ENCODE peak calls at places on chromosomes 7 and 10, in four cellular contexts. Z, K, G and N are unnamed samples.

GRCh38 chr7:5283421-5284303 is 919 bp downstream of the SLC29A4 start:
- DNase-seq in Z (no peak), K (no peak), G (no peak), N (no peak)

GRCh38 chr10:33813871-33814270 is 479.4 kb upstream of the NRP1 start:
- DNase-seq in Z (no peak), K (no peak), G (no peak), N (no peak)

GRCh38 chr10:49600781-49601400 is 9.2 kb upstream of the SLC18A3 start:
- DNase-seq in Z (no peak), K (peak; percentile 10), G (peak; percentile 31), N (peak; percentile 20)

GRCh38 chr7:16264436-16265183 is 156.7 kb downstream of the CRPPA start:
- DNase-seq in Z (no peak), K (no peak), G (peak; percentile 16), N (no peak)

GRCh38 chr7:42746226-42746625 is 165.6 kb downstream of the C7orf25 start:
- DNase-seq in Z (no peak), K (no peak), G (peak; percentile 26), N (no peak)

GRCh38 chr10:83012866-83013265 is 1126.4 kb upstream of the GHITM start:
- DNase-seq in Z (no peak), K (peak; percentile 31), G (no peak), N (no peak)

GRCh38 chr7:14854471-14854870 is 48.1 kb downstream of the DGKB start:
- DNase-seq in Z (no peak), K (no peak), G (no peak), N (no peak)

GRCh38 chr7:117654780-117655179 is 175.0 kb downstream of the CFTR start:
- DNase-seq in Z (no peak), K (no peak), G (no peak), N (no peak)

GRCh38 chr7:119197172-119197871 is 972.8 kb downstream of the ANKRD7 start:
- DNase-seq in Z (no peak), K (no peak), G (no peak), N (no peak)

GRCh38 chr10:3668276-3668960 is 116.6 kb downstream of the KLF6 start:
- DNase-seq in Z (no peak), K (peak; percentile 98), G (peak; percentile 95), N (no peak)

GRCh38 chr10:110175406-110175805 is 32.0 kb upstream of the MXI1 start:
- DNase-seq in Z (no peak), K (peak; percentile 11), G (peak; percentile 17), N (no peak)

GRCh38 chr10:32031920-32032319 is 24.3 kb downstream of the KIF5B start:
- DNase-seq in Z (no peak), K (no peak), G (no peak), N (no peak)

GRCh38 chr7:138024334-138024691 is 22.4 kb upstream of the CREB3L2 start:
- DNase-seq in Z (no peak), K (no peak), G (no peak), N (no peak)

GRCh38 chr7:102991540-102992214 is 78.9 kb downstream of the LRRC17 start:
- DNase-seq in Z (peak; percentile 96), K (peak; percentile 70), G (peak; percentile 98), N (peak; percentile 81)

GRCh38 chr7:108989319-108989718 is 419.6 kb downstream of the DNAJB9 start:
- DNase-seq in Z (no peak), K (no peak), G (no peak), N (no peak)

GRCh38 chr10:51422311-51423120 is 276.9 kb downstream of the CSTF2T start:
- DNase-seq in Z (peak; percentile 12), K (peak; percentile 43), G (peak; percentile 61), N (peak; percentile 65)

GRCh38 chr7:107725138-107725740 is 18.7 kb upstream of the CBLL1 start:
- DNase-seq in Z (peak; percentile 32), K (peak; percentile 65), G (peak; percentile 59), N (peak; percentile 39)

GRCh38 chr7:86748843-86749720 is 105.4 kb downstream of the GRM3 start:
- DNase-seq in Z (no peak), K (no peak), G (no peak), N (no peak)

GRCh38 chr7:2516194-2516555 is 3.4 kb upstream of the LFNG start:
- DNase-seq in Z (no peak), K (no peak), G (no peak), N (no peak)

GRCh38 chr10:13758302-13758701 is 171.5 kb downstream of the PRPF18 start:
- DNase-seq in Z (no peak), K (peak; percentile 54), G (peak; percentile 80), N (no peak)

GRCh38 chr7:66377714-66378113 is 172.6 kb downstream of the TPST1 start:
- DNase-seq in Z (no peak), K (no peak), G (no peak), N (no peak)